ENCODE peak calls at places on chromosomes 2 and 18, in eight cellular contexts. U is SJSA1, P is small intestine, M is A549, J is lower lobe of right lung, Y is mesenchymal stem cell, G is body of pancreas, T is spleen. E is an unnamed sample.

GRCh38 chr2:8229546-8229986 is 452.3 kb upstream of the ID2 start:
- DNase-seq in G (peak; percentile 22), U (peak; percentile 27), T (peak; percentile 84), J (peak; percentile 64), Y (peak; percentile 61), M (no peak), P (peak; percentile 51), E (peak; percentile 13)

GRCh38 chr2:124501575-124502152 is 476.6 kb downstream of the CNTNAP5 start:
- DNase-seq in T (no peak), P (no peak), G (no peak), Y (no peak), U (no peak), M (no peak), J (no peak), E (no peak)

GRCh38 chr2:3001595-3002184 is 375.9 kb downstream of the EIPR1 start:
- DNase-seq in G (no peak), P (peak; percentile 40), T (no peak), Y (no peak), U (no peak), J (no peak), M (no peak), E (no peak)

GRCh38 chr2:127347734-127348392 is 39.9 kb downstream of the MAP3K2 start:
- DNase-seq in M (no peak), T (no peak), Y (no peak), J (no peak), U (no peak), G (no peak), P (no peak), E (no peak)

GRCh38 chr2:226477221-226478120 is 322.1 kb downstream of the IRS1 start:
- DNase-seq in U (no peak), G (no peak), J (no peak), Y (no peak), P (no peak), T (no peak), M (no peak), E (no peak)

GRCh38 chr2:233338969-233339368 is 15.3 kb upstream of the DGKD start:
- DNase-seq in Y (no peak), M (no peak), U (no peak), J (no peak), G (no peak), P (no peak), T (no peak), E (no peak)

GRCh38 chr2:127386764-127387654 is 766 bp downstream of the MAP3K2 start:
- DNase-seq in J (peak; percentile 93), Y (peak; percentile 90), M (peak; percentile 38), T (peak; percentile 97), G (peak; percentile 80), U (peak; percentile 90), P (peak; percentile 83), E (peak; percentile 59)

GRCh38 chr2:179344280-179344961 is 79.8 kb upstream of the SESTD1 start:
- DNase-seq in J (no peak), P (no peak), T (no peak), Y (peak; percentile 40), G (no peak), U (no peak), M (no peak), E (no peak)

DNA sequence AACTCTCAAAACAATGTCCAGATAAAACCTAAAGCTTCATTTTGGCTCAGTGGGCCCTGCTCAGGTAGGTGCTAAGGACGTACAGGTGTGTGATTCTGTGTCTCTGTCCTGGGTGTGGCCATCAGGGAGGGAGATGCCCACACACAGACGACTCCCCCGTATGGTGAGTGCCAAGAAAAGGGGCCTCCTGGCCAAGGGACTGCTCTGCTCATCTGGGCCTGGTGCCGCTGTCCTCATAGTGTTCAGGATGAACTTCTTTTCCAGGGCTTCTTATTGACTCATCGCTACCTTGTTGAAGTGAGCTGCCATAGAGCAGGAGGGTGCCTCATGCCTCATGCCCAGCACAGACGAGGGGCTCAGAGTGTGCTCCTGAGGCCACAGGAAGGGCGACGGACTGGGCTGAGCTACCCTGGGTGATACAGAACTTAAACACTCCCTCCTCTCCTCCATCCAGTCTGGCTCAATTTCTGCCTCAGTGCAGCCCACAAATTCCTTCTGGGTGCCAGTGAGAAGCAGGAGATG is 57.8 kb downstream of the ITGB1BP1 start:
- DNase-seq in J (no peak), T (no peak), Y (no peak), G (no peak), M (no peak), U (no peak), P (no peak), E (no peak)
- H3K27ac ChIP-seq in J (no peak overlapping the region), T (no peak overlapping the region), Y (no peak overlapping the region), G (no peak overlapping the region), M (no peak overlapping the region), U (no peak overlapping the region), P (no peak overlapping the region), E (peak overlapping the region; percentile 18)

DNA sequence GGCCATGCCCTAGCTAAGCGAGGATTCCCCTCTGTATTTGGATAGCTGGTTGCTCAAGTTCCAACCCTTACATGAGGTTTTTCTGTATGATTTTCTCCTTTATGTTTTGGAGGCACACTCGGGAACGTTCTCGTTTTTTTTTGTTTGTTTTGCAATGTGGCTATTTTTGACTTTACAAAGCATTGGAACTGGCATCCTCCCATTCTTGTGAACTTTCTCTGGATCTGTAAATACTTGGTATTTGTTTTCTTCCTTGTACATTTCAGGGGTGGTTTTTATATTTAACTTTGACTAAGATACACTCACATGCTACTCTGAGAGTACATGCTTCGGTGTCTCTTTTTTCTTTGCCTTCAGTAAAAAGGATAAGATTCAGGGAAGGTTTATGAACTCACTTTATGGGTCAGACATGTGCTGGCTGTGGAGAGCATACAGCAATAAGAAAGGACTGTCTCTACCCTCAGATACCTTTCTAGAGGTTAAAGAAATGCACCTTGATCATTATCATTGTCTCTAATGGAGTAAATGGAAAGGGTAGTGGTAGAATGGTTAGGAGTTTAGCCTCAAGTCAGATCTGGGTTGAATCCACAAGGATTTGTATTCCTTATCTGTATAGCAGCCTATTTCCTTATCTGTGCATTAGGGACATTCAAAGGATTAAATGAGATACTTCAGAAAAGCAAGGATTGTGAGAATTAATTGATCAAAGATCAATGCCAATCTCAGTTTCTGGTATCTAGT is 61.9 kb downstream of the MEIS1 start:
- DNase-seq in J (no peak), Y (no peak), G (no peak), U (no peak), T (no peak), M (no peak), P (no peak), E (no peak)
- H3K27ac ChIP-seq in J (peak overlapping the region; percentile 57), Y (peak overlapping the region; percentile 51), G (peak overlapping the region; percentile 80), U (no peak overlapping the region), T (no peak overlapping the region), M (peak overlapping the region; percentile 10), P (no peak overlapping the region), E (peak overlapping the region; percentile 89)

GRCh38 chr2:221570321-221571107 is 1.6 kb downstream of the EPHA4 start:
- DNase-seq in U (no peak), T (no peak), G (no peak), M (no peak), J (no peak), Y (peak; percentile 34), P (no peak), E (no peak)

GRCh38 chr2:221572180-221572820 is at the start of gene EPHA4:
- DNase-seq in T (peak; percentile 94), J (peak; percentile 87), U (peak; percentile 78), P (peak; percentile 72), G (peak; percentile 89), M (peak; percentile 72), Y (peak; percentile 90), E (peak; percentile 93)

GRCh38 chr2:221571108-221571390 is 1.1 kb downstream of the EPHA4 start:
- DNase-seq in M (no peak), T (peak; percentile 75), J (peak; percentile 45), U (no peak), P (no peak), Y (peak; percentile 48), G (no peak), E (no peak)

GRCh38 chr2:221572821-221573429 is 821 bp upstream of the EPHA4 start:
- DNase-seq in P (peak; percentile 29), U (no peak), T (no peak), Y (peak; percentile 70), M (peak; percentile 35), G (peak; percentile 43), J (peak; percentile 61), E (peak; percentile 52)

DNA sequence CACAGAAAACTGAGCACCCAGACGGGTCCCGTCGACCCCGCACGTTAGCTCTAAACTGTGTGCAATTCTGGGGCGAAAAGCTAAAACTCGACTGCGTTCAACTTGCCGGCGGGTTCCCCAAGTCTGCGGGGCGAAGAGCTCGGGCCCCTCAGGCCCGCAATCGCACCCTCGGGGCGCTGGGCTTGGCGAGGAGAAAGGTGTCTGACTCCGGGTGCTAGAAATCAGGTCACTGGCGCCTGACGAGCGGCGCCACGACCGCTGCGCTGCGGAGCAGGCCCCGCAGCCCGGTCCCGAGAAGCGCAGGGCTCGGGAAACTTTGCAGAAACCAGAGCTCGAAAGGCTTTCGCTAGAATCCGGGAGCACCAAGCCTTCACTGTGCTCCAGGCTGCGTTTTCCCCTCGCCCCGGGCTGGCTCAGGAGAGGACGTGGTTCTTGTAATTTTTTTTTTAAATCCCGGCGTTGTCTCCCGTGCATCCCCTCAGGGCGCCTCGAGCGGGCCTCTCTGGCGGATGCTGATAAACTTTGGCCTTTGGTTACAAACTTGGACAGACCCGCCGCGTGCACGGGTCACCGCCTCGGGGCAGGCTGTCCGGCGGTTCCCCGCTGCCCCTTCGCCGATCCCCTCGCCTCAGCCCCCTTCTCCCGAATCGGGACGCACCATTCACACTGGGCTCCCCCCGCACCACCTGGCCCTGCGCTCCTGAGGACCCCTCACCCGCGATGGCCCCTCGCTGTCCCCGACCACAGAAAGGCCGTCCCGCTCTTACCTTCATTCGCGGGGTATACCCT is 519 bp downstream of the EPHA4 start:
- DNase-seq in U (peak; percentile 34), G (no peak), M (peak; percentile 12), T (peak; percentile 86), J (peak; percentile 55), Y (peak; percentile 71), P (no peak), E (peak; percentile 36)
- H3K27ac ChIP-seq in U (no peak overlapping the region), G (peak overlapping the region; percentile 70), M (no peak overlapping the region), T (peak overlapping the region; percentile 48), J (peak overlapping the region; percentile 77), Y (peak overlapping the region; percentile 69), P (no peak overlapping the region), E (no peak overlapping the region)

DNA sequence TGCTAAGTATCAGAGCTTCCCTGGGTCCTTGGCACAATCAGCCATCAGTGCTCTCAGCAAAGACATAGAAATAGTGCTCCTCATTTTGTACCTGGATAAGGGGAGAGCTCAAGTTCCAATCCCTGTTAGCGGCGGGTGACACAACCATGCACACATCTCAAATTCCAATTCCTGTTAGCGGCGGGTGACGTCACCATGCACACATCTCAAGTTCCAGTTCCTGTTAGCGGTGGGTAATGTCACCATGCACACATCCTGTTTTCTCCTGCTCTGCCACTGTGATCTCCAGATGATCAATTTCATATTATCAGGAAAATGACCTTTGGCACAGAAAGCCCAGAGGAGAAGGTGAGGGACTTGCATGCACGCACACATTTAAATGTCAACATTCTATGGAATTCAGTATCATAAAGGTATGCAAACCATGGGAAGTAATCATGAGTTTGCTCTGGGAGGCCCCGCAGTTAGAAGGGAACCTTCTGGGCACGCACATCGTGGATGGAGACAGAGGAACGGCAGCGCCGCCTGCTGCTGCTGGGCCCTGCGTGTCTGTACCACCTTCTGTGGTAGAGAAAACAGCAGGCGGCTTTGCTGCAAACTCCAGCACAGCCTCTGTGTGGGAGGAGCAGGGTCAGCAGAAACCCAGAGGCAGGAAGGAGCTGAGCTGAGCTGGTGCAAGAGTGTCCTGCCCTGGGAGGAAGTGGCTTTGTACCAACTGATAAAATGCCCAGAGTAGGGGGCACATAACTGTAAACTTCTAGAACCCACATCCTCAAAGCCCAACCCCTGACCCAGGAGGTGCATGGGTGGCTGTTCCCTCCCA is 77.8 kb downstream of the MBP start:
- DNase-seq in G (peak; percentile 48), U (peak; percentile 76), J (peak; percentile 92), P (peak; percentile 86), T (peak; percentile 97), Y (peak; percentile 95), M (peak; percentile 66), E (no peak)
- H3K27ac ChIP-seq in G (peak overlapping the region; percentile 79), U (peak overlapping the region; percentile 34), J (peak overlapping the region; percentile 89), P (peak overlapping the region; percentile 88), T (peak overlapping the region; percentile 88), Y (peak overlapping the region; percentile 96), M (peak overlapping the region; percentile 80), E (peak overlapping the region; percentile 17)